ENCODE peak calls at places on chromosomes 12 and 14, in four cellular contexts. N, G, O and U are unnamed samples.

GRCh38 chr12:7091660-7092228 is 501 bp downstream of the C1R start:
- DNase-seq in N (peak), G (peak), O (no peak), U (no peak)

GRCh38 chr14:54555651-54556050 is 11.3 kb upstream of the SAMD4A start:
- DNase-seq in N (no peak), G (no peak), O (no peak), U (no peak)

GRCh38 chr12:89662623-89663022 is 46.0 kb downstream of the ATP2B1 start:
- DNase-seq in N (peak), G (no peak), O (no peak), U (no peak)

GRCh38 chr14:38481939-38482678 is 226.2 kb upstream of the CLEC14A start:
- DNase-seq in N (peak), G (no peak), O (no peak), U (peak)

GRCh38 chr12:57693659-57694458 is at the start of gene OS9:
- DNase-seq in N (peak), G (peak), O (peak), U (peak)

GRCh38 chr14:76942288-76942778 is 86.2 kb downstream of the IRF2BPL start:
- DNase-seq in N (no peak), G (no peak), O (no peak), U (no peak)

GRCh38 chr12:49105504-49106120 is 5.0 kb downstream of the LMBR1L start:
- DNase-seq in N (peak), G (no peak), O (no peak), U (no peak)

GRCh38 chr12:64609543-64610091 is 678 bp upstream of the RASSF3 start:
- DNase-seq in N (no peak), G (no peak), O (no peak), U (no peak)

GRCh38 chr14:76644875-76645518 is 116.3 kb upstream of the VASH1 start:
- DNase-seq in N (peak), G (peak), O (no peak), U (peak)

GRCh38 chr12:32233568-32233967 is 126.9 kb downstream of the BICD1 start:
- DNase-seq in N (no peak), G (no peak), O (no peak), U (no peak)

GRCh38 chr12:2187195-2187963 is 134.6 kb downstream of the CACNA1C start:
- DNase-seq in N (no peak), G (peak), O (no peak), U (no peak)

GRCh38 chr14:61247935-61248334 is 33.2 kb downstream of the TMEM30B start:
- DNase-seq in N (peak), G (no peak), O (no peak), U (no peak)

GRCh38 chr12:55049676-55050075 is 29.9 kb downstream of the NEUROD4 start:
- DNase-seq in N (no peak), G (no peak), O (no peak), U (no peak)

GRCh38 chr12:24851816-24852337 is 97.0 kb downstream of the BCAT1 start:
- DNase-seq in N (no peak), G (no peak), O (no peak), U (no peak)

GRCh38 chr14:89926709-89927108 is 27.8 kb downstream of the EFCAB11 start:
- DNase-seq in N (peak), G (no peak), O (no peak), U (no peak)

GRCh38 chr12:105084251-105085250 is at the start of gene ALDH1L2:
- DNase-seq in N (peak), G (peak), O (peak), U (peak)

GRCh38 chr14:74263181-74263580 is 23.9 kb downstream of the VSX2 start:
- DNase-seq in N (no peak), G (no peak), O (no peak), U (no peak)

GRCh38 chr12:44431647-44432352 is 444.3 kb downstream of the NELL2 start:
- DNase-seq in N (no peak), G (no peak), O (no peak), U (no peak)

GRCh38 chr14:60250318-60251035 is 1.5 kb downstream of the PPM1A start:
- DNase-seq in N (peak), G (no peak), O (peak), U (peak)

GRCh38 chr12:70744133-70744532 is 106.9 kb upstream of the PTPRB start:
- DNase-seq in N (peak), G (no peak), O (no peak), U (no peak)

GRCh38 chr12:110280784-110281548 is at the start of gene ATP2A2:
- DNase-seq in N (peak), G (peak), O (peak), U (peak)

GRCh38 chr12:2284857-2285256 is 232.1 kb downstream of the CACNA1C start:
- DNase-seq in N (peak), G (peak), O (peak), U (peak)

GRCh38 chr12:22656835-22657234 is 31.9 kb downstream of the ETNK1 start:
- DNase-seq in N (no peak), G (no peak), O (no peak), U (peak)

GRCh38 chr12:39807043-39807442 is 187.4 kb upstream of the ABCD2 start:
- DNase-seq in N (no peak), G (no peak), O (no peak), U (peak)

GRCh38 chr14:58752782-58753181 is 115.0 kb downstream of the DACT1 start:
- DNase-seq in N (no peak), G (peak), O (peak), U (peak)

GRCh38 chr14:105043656-105044055 is 21.6 kb downstream of the GPR132 start:
- DNase-seq in N (no peak), G (no peak), O (no peak), U (no peak)

GRCh38 chr12:124694250-124694649 is 126.8 kb upstream of the NCOR2 start:
- DNase-seq in N (no peak), G (no peak), O (no peak), U (peak)

GRCh38 chr12:34218193-34219045 is 196.1 kb downstream of the ALG10 start:
- DNase-seq in N (peak), G (no peak), O (no peak), U (peak)
- H3K4me3 ChIP-seq in N (no peak), G (peak), O (no peak), U (no peak)

GRCh38 chr14:73124180-73124894 is 12.0 kb upstream of the PSEN1 start:
- DNase-seq in N (no peak), G (no peak), O (no peak), U (no peak)

GRCh38 chr14:73125169-73125588 is 11.1 kb upstream of the PSEN1 start:
- DNase-seq in N (no peak), G (no peak), O (no peak), U (no peak)

GRCh38 chr14:73125746-73126145 is 10.6 kb upstream of the PSEN1 start:
- DNase-seq in N (no peak), G (no peak), O (no peak), U (no peak)
- H3K4me3 ChIP-seq in N (no peak), G (no peak), O (no peak), U (no peak)

DNA sequence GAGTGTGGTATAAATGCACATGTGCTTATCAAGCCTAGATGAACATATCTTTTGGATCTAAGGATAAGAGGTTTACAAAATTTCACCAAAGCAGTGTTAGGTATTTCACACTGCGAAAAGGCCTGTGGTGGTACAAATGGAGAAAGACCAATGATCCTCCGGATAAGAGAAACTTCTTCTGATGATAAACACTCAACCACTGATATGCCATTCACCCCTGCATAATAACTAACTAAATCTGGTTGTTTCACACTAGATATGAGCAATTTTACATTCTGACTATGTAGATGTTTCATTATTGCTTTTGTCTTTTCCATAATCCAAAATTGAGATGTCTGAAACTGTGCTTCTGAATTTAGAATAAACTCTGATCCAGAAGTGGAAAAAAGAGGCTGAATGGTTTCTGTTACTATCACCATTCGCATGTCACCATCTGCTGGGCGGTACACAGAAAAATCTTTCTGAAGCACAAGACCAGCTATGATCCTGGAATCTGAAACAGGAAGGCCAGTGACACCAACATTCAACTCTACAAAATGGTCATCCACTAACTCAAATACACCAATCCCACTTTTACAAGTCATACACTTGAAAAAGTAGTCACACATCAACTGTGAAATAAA is 1.3 kb downstream of the BBS10 start:
- DNase-seq in N (peak), G (no peak), O (no peak), U (peak)
- H3K4me3 ChIP-seq in N (peak), G (peak), O (no peak), U (peak)

DNA sequence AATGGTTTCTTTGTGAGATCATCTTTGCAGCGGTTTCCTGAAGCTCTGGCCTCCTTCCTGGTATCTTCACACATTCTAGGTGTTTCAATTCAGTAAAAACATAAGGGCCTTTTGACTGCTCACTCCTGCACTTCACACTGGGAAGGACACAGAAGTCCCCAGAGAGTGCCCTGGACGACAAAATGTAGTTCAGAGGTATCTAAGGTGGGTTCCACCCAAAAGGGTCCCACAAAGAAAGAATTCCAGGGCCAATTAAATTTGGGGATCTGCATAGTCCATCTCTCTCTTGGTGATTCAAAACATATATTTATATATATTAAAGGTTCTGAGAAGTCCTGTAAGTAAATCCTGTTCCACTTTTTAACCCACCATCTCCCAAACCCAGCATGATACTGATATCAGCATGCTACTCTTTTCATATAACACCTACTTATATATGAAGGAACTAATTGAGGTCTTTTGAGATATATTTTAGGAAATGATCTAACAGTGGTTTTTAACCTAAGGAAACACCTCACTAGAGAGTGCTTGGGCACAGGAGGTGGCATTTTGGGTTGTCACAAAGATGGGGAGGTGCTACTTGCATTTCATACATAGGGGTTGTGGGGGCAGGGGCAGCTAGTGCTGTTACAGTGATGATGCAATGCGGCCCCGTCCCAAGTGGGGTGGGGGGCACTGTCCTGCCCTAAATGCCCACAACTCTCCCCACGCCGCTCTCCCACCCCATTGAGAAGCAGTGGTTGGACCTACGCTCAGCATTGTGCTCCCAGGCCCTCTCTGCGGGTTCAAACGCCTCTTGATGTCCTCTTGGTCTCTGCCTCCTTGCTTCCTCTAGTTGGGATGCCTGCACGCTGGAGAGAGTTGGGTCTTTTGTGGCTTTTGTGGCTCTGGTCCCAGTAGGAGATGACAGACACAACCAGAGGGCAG is 109.4 kb downstream of the ARF6 start:
- DNase-seq in N (no peak), G (no peak), O (peak), U (no peak)
- H3K4me3 ChIP-seq in N (no peak), G (no peak), O (no peak), U (no peak)

DNA sequence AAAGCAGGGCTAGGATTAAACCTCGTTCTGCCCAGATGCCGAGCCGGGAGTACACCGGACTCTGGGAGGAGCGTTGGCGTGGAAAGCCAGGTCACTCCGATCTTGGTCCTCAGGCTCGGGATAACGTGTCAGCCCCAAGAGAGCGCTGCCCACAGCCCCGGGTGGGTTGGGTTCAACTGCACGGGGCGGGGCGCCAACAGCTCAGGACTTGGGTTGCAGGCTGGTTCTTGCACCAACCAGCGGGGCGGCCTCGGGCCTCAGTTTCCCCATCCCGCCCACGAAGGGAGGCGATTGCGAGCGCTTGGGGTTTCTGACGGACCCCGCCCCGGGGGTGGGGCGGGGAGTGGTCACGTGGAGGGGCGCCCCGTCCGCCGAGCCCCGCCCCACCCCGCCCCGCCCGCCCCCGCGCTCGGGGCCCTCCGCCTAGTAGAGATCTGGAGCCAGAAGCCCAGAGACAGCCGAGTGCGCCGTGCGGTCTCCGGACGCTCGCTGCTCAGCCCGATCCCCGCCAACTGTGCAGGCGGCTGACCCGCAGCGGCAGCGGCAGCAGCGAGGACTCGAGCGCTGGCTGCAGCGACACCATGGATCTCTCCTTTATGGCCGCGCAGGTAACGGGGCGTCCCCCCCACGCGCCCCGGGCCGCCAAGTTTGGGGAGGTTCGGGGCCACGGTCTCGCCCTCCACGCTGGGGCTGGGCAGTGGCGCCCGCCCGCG is at the start of gene C14orf132:
- DNase-seq in N (peak), G (peak), O (peak), U (no peak)
- H3K4me3 ChIP-seq in N (peak), G (peak), O (peak), U (no peak)

GRCh38 chr12:121209221-121209620 is 708 bp upstream of the P2RX4 start:
- DNase-seq in N (no peak), G (no peak), O (no peak), U (no peak)
- H3K4me3 ChIP-seq in N (peak), G (peak), O (no peak), U (peak)

GRCh38 chr12:52874573-52875435 is 26.0 kb upstream of the KRT78 start:
- DNase-seq in N (no peak), G (no peak), O (no peak), U (no peak)
- H3K4me3 ChIP-seq in N (peak), G (peak), O (no peak), U (peak)

DNA sequence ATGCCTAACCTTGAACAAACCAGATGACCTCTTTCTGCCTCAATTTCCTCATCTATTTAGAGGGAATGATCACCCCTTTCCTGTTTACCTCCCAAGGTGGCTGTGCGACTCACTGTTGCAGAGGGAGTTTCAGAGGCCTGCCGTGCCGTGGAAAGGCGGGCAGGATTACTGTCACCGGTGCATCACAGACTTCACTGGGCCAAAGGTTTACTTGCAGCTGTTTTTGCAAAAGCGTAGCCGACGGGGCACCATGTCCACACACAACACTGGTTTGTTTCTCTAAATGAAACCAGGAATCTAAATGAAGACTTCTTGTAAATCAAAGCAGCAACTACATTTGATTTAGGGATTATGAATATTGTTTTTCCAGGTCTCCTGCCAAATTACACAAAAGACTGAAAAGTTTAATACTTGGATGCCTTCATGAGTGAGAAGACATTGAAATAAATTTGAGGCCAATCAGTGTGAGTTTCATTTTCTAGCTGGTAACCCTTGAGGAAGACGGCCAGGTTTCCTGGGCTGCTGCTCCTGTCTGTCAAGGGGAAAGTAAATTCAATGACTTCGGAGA is 696.1 kb upstream of the TMEM132C start:
- DNase-seq in N (peak), G (no peak), O (no peak), U (peak)
- H3K4me3 ChIP-seq in N (peak), G (no peak), O (no peak), U (peak)

GRCh38 chr14:56805201-56805991 is 4.9 kb downstream of the OTX2 start:
- DNase-seq in N (no peak), G (no peak), O (no peak), U (no peak)
- H3K4me3 ChIP-seq in N (no peak), G (no peak), O (no peak), U (no peak)